ENCODE peak calls at places on chromosomes 3 and 15, in nine cellular contexts. R is small intestine; Y is CD4-positive, alpha-beta T cell; D is upper lobe of right lung; A is IMR-90; Q is aorta; P is MM.1S; T is effector memory CD4-positive, alpha-beta T cell; K is thoracic aorta. L is an unnamed sample.

GRCh38 chr15:70555713-70556112 is 207.6 kb downstream of the UACA start:
- DNase-seq in Q (no peak), T (no peak), R (no peak), D (no peak), K (no peak), Y (no peak), A (no peak), P (no peak), L (peak; percentile 59)

GRCh38 chr15:73926191-73927002 is at the start of gene LOXL1:
- DNase-seq in T (no peak), R (peak; percentile 61), D (peak; percentile 76), Q (peak; percentile 94), P (no peak), K (no peak), A (peak; percentile 92), Y (no peak), L (no peak)

GRCh38 chr3:38623539-38623938 is 25.9 kb downstream of the SCN5A start:
- DNase-seq in Y (no peak), D (no peak), P (no peak), T (no peak), K (no peak), Q (no peak), A (no peak), R (no peak), L (no peak)

GRCh38 chr15:58139631-58140522 is 1.7 kb downstream of the AQP9 start:
- DNase-seq in T (no peak), Y (no peak), Q (no peak), K (no peak), P (peak; percentile 12), R (no peak), D (no peak), A (no peak), L (no peak)

GRCh38 chr3:84980011-84980410 is 21.2 kb downstream of the CADM2 start:
- DNase-seq in R (no peak), Q (no peak), K (no peak), P (no peak), Y (no peak), T (no peak), A (no peak), D (no peak), L (no peak)

GRCh38 chr15:52857937-52858336 is 67.8 kb upstream of the ONECUT1 start:
- DNase-seq in Q (no peak), A (peak; percentile 2), D (no peak), T (no peak), K (no peak), Y (no peak), R (no peak), P (no peak), L (no peak)

GRCh38 chr15:38646716-38647115 is 82.1 kb upstream of the RASGRP1 start:
- DNase-seq in A (no peak), P (no peak), Y (no peak), T (no peak), K (no peak), Q (no peak), D (no peak), R (no peak), L (no peak)

GRCh38 chr3:4716731-4717362 is 223.7 kb downstream of the ITPR1 start:
- DNase-seq in Y (no peak), Q (no peak), P (no peak), R (no peak), D (no peak), T (no peak), A (peak; percentile 83), K (no peak), L (no peak)

GRCh38 chr15:69540622-69541021 is 88.0 kb downstream of the RPLP1 start:
- DNase-seq in D (no peak), R (no peak), T (no peak), P (no peak), A (no peak), Q (no peak), Y (no peak), K (no peak), L (no peak)

GRCh38 chr3:53658613-53659193 is 164.3 kb downstream of the CACNA1D start:
- DNase-seq in D (no peak), K (no peak), T (no peak), P (no peak), Q (no peak), R (peak; percentile 15), A (no peak), Y (no peak), L (no peak)

GRCh38 chr15:71691322-71691699 is 119.0 kb upstream of the NR2E3 start:
- DNase-seq in D (no peak), T (no peak), Y (no peak), P (no peak), A (no peak), Q (no peak), K (no peak), R (peak; percentile 38), L (no peak)

GRCh38 chr15:60091150-60091549 is 87.0 kb downstream of the FOXB1 start:
- DNase-seq in R (peak; percentile 65), A (peak; percentile 83), P (no peak), Y (no peak), T (no peak), D (peak; percentile 75), K (no peak), Q (no peak), L (no peak)

GRCh38 chr3:197248341-197248740 is 50.1 kb downstream of the DLG1 start:
- DNase-seq in K (no peak), P (no peak), D (no peak), Q (no peak), R (no peak), A (no peak), T (no peak), Y (no peak), L (no peak)

GRCh38 chr3:197241173-197241572 is 57.2 kb downstream of the DLG1 start:
- DNase-seq in R (no peak), D (no peak), K (no peak), P (no peak), Q (no peak), T (no peak), A (peak; percentile 22), Y (no peak), L (no peak)

GRCh38 chr3:197249542-197249941 is 48.9 kb downstream of the DLG1 start:
- DNase-seq in K (no peak), T (no peak), R (no peak), D (no peak), Q (no peak), P (no peak), Y (no peak), A (no peak), L (no peak)

GRCh38 chr3:197242784-197243432 is 55.5 kb downstream of the DLG1 start:
- DNase-seq in A (no peak), D (no peak), P (no peak), Q (no peak), Y (no peak), R (peak; percentile 25), K (no peak), T (no peak), L (no peak)

GRCh38 chr3:197244751-197245150 is 53.7 kb downstream of the DLG1 start:
- DNase-seq in P (no peak), T (no peak), D (no peak), A (no peak), K (no peak), Q (no peak), Y (no peak), R (no peak), L (no peak)
- H3K9me3 ChIP-seq in P (peaks cover 3% of the 10 kb centered on the region), T (peaks cover 23% of the 10 kb centered on the region), D (peaks cover 23% of the 10 kb centered on the region), A (peaks cover 31% of the 10 kb centered on the region), K (peaks cover 33% of the 10 kb centered on the region), Q (peaks cover 6% of the 10 kb centered on the region), Y (peaks cover 50% of the 10 kb centered on the region), R (no peaks in the 10 kb centered on the region), L (peaks cover 22% of the 10 kb centered on the region)

DNA sequence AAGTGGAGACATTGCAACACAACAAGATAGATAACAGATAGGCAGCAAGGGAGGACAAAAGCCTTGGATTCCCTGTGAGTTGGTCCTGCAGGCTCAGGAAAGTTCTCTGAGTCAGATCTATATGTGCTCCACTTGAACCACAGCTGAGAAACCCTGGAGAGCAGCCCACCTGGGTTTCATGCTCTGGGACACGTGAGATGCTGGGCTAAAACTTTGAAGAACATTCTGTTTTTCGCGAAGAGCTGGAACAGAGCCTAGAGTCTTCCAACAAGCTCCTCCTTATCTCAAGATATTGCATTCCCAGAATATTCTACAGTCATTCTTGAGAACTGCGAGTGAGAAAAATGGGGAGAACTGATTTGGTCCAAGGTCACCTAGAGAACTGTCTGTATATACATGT is 583.0 kb upstream of the ROBO1 start:
- DNase-seq in P (no peak), K (no peak), A (no peak), Q (no peak), T (no peak), Y (no peak), D (no peak), R (no peak), L (no peak)
- H3K9me3 ChIP-seq in P (no peaks in the 10 kb centered on the region), K (no peaks in the 10 kb centered on the region), A (no peaks in the 10 kb centered on the region), Q (no peaks in the 10 kb centered on the region), T (no peaks in the 10 kb centered on the region), Y (no peaks in the 10 kb centered on the region), D (no peaks in the 10 kb centered on the region), R (no peaks in the 10 kb centered on the region), L (no peaks in the 10 kb centered on the region)

DNA sequence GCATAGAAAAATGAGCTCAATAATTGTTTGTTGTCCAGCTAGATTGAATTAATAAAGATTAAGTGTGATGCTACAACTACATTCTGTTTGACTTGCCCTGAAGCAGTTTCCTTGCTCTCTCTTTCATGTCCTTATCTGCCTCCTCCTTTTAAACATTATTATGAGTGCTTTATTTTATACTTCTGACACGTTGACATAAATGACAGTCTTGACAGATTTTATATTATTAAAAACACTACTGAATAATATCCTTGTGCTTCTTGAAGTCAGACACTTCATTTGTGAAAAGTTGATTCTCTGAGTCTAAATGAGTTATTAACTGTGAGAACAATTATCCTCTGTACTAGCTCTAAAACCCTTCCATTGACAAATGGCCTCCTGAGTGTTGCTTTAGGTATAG is 58.2 kb downstream of the PLCL2 start:
- DNase-seq in D (no peak), Y (no peak), P (no peak), R (no peak), T (no peak), K (no peak), A (no peak), Q (no peak), L (no peak)
- H3K9me3 ChIP-seq in D (no peaks in the 10 kb centered on the region), Y (no peaks in the 10 kb centered on the region), P (no peaks in the 10 kb centered on the region), R (no peaks in the 10 kb centered on the region), T (no peaks in the 10 kb centered on the region), K (no peaks in the 10 kb centered on the region), A (no peaks in the 10 kb centered on the region), Q (no peaks in the 10 kb centered on the region), L (no peaks in the 10 kb centered on the region)

GRCh38 chr15:25093455-25094029 is 138.8 kb downstream of the SNRPN start:
- DNase-seq in P (no peak), Y (no peak), A (no peak), Q (no peak), K (no peak), R (no peak), D (no peak), T (no peak), L (no peak)

GRCh38 chr15:25089577-25089976 is 134.8 kb downstream of the SNRPN start:
- DNase-seq in P (no peak), Q (no peak), R (no peak), D (no peak), K (no peak), A (no peak), Y (no peak), T (no peak), L (no peak)

GRCh38 chr15:25090073-25090733 is 135.4 kb downstream of the SNRPN start:
- DNase-seq in K (no peak), P (no peak), D (no peak), R (no peak), Y (no peak), A (no peak), T (no peak), Q (no peak), L (no peak)

GRCh38 chr15:25092661-25093060 is 137.9 kb downstream of the SNRPN start:
- DNase-seq in R (no peak), K (no peak), P (no peak), Q (no peak), D (no peak), Y (no peak), T (no peak), A (peak; percentile 4), L (no peak)

GRCh38 chr15:25091421-25092158 is 136.8 kb downstream of the SNRPN start:
- DNase-seq in K (no peak), D (no peak), T (no peak), P (no peak), Y (no peak), A (no peak), R (no peak), Q (no peak), L (no peak)
- H3K9me3 ChIP-seq in K (peaks cover 29% of the 10 kb centered on the region), D (peaks cover 62% of the 10 kb centered on the region), T (peaks cover 35% of the 10 kb centered on the region), P (no peaks in the 10 kb centered on the region), Y (peaks cover 94% of the 10 kb centered on the region), A (peaks cover 52% of the 10 kb centered on the region), R (peaks cover 5% of the 10 kb centered on the region), Q (peaks cover 14% of the 10 kb centered on the region), L (peaks cover 43% of the 10 kb centered on the region)

L was measured in CD8-positive, alpha-beta T cell.